ENCODE peak calls at places on chromosomes 6 and 20, in five cellular contexts. Z is stimulated activated CD8-positive, alpha-beta memory T cell treated with anti-CD3 and anti-CD28 coated beads, Interleukin-2, amount 100 ng/mL, for 1 hour; E is EL; G is fibroblast of the conjunctiva; V is heart right ventricle. T is an unnamed sample.

GRCh38 chr6:29813809-29814208 is 13.8 kb upstream of the HLA-G start:
- DNase-seq in Z (no peak), E (peak), G (no peak), V (no peak), T (no peak)

GRCh38 chr20:44909872-44910689 is at the start of gene PABPC1L:
- DNase-seq in Z (peak), E (peak), G (peak), V (peak), T (peak)

GRCh38 chr20:59938221-59938620 is 1.9 kb downstream of the PPP1R3D start:
- DNase-seq in Z (no peak), E (peak), G (no peak), V (no peak), T (no peak)

GRCh38 chr6:144311361-144311760 is 26.2 kb downstream of the UTRN start:
- DNase-seq in Z (no peak), E (no peak), G (no peak), V (no peak), T (no peak)

GRCh38 chr6:70520575-70520974 is 46.2 kb upstream of the SDHAF4 start:
- DNase-seq in Z (no peak), E (no peak), G (peak), V (no peak), T (no peak)

GRCh38 chr6:64254558-64254957 is 619.0 kb downstream of the PHF3 start:
- DNase-seq in Z (no peak), E (no peak), G (no peak), V (no peak), T (no peak)

GRCh38 chr20:36538026-36538764 is 3.1 kb upstream of the MYL9 start:
- DNase-seq in Z (no peak), E (no peak), G (peak), V (no peak), T (no peak)

GRCh38 chr6:19417713-19418112 is 419.5 kb upstream of the ID4 start:
- DNase-seq in Z (no peak), E (peak), G (no peak), V (no peak), T (no peak)

GRCh38 chr6:154857529-154857928 is 124.3 kb downstream of the SCAF8 start:
- DNase-seq in Z (no peak), E (no peak), G (no peak), V (no peak), T (no peak)

GRCh38 chr6:92647630-92648029 is 771.7 kb downstream of the EPHA7 start:
- DNase-seq in Z (no peak), E (no peak), G (no peak), V (no peak), T (no peak)

GRCh38 chr20:14848806-14849205 is 511.4 kb upstream of the FLRT3 start:
- DNase-seq in Z (no peak), E (no peak), G (no peak), V (no peak), T (no peak)

GRCh38 chr6:50591135-50591534 is 122.2 kb upstream of the TFAP2D start:
- DNase-seq in Z (no peak), E (no peak), G (no peak), V (no peak), T (no peak)

GRCh38 chr6:132204606-132205005 is 196.7 kb downstream of the MOXD1 start:
- DNase-seq in Z (no peak), E (peak), G (no peak), V (no peak), T (no peak)

GRCh38 chr6:1678966-1679690 is 69.4 kb downstream of the FOXC1 start:
- DNase-seq in Z (no peak), E (no peak), G (no peak), V (no peak), T (no peak)

GRCh38 chr20:25525857-25526256 is 59.5 kb downstream of the NINL start:
- DNase-seq in Z (no peak), E (peak), G (peak), V (no peak), T (no peak)

GRCh38 chr6:35302604-35303218 is 5.1 kb downstream of the DEF6 start:
- DNase-seq in Z (peak), E (peak), G (no peak), V (peak), T (peak)

GRCh38 chr6:158033751-158034702 is 52.4 kb downstream of the SYNJ2 start:
- DNase-seq in Z (no peak), E (no peak), G (no peak), V (no peak), T (no peak)

GRCh38 chr6:39404312-39404711 is 81.8 kb upstream of the KCNK16 start:
- DNase-seq in Z (no peak), E (no peak), G (no peak), V (no peak), T (no peak)

GRCh38 chr6:167420858-167421766 is 96.2 kb downstream of the TTLL2 start:
- DNase-seq in Z (no peak), E (no peak), G (no peak), V (no peak), T (no peak)

GRCh38 chr20:62303327-62304226 is 780 bp downstream of the ADRM1 start:
- DNase-seq in Z (no peak), E (peak), G (no peak), V (no peak), T (no peak)

GRCh38 chr6:27238010-27238983 is 9.2 kb upstream of the PRSS16 start:
- DNase-seq in Z (no peak), E (peak), G (no peak), V (no peak), T (no peak)

GRCh38 chr6:157266274-157267101 is 56.8 kb downstream of the TMEM242 start:
- DNase-seq in Z (no peak), E (no peak), G (no peak), V (no peak), T (no peak)

GRCh38 chr20:49696594-49696993 is 17.1 kb downstream of the B4GALT5 start:
- DNase-seq in Z (no peak), E (no peak), G (no peak), V (no peak), T (no peak)

GRCh38 chr20:47159166-47159565 is 197.3 kb downstream of the ZMYND8 start:
- DNase-seq in Z (no peak), E (no peak), G (no peak), V (no peak), T (no peak)

GRCh38 chr6:53741417-53741816 is 53.4 kb upstream of the LRRC1 start:
- DNase-seq in Z (no peak), E (no peak), G (no peak), V (no peak), T (no peak)

GRCh38 chr6:20202070-20202658 is 10.1 kb downstream of the MBOAT1 start:
- DNase-seq in Z (no peak), E (peak), G (peak), V (no peak), T (no peak)

GRCh38 chr20:31565699-31566331 is 39.3 kb upstream of the ID1 start:
- DNase-seq in Z (no peak), E (no peak), G (no peak), V (no peak), T (no peak)

GRCh38 chr6:37906121-37906520 is 86.6 kb downstream of the ZFAND3 start:
- DNase-seq in Z (no peak), E (peak), G (no peak), V (no peak), T (no peak)

GRCh38 chr6:109491207-109491938 is 8.4 kb upstream of the ZBTB24 start:
- DNase-seq in Z (no peak), E (no peak), G (no peak), V (no peak), T (no peak)

GRCh38 chr6:56864171-56864616 is 90.7 kb upstream of the BEND6 start:
- DNase-seq in Z (no peak), E (peak), G (no peak), V (no peak), T (no peak)

GRCh38 chr6:132330759-132331158 is 70.5 kb downstream of the MOXD1 start:
- DNase-seq in Z (no peak), E (no peak), G (no peak), V (no peak), T (no peak)

GRCh38 chr6:105545947-105546710 is 143.2 kb upstream of the PREP start:
- DNase-seq in Z (no peak), E (peak), G (peak), V (no peak), T (no peak)

GRCh38 chr6:56913276-56914138 is 41.4 kb upstream of the BEND6 start:
- DNase-seq in Z (no peak), E (no peak), G (no peak), V (no peak), T (no peak)

GRCh38 chr6:117351521-117351920 is 74.2 kb downstream of the ROS1 start:
- DNase-seq in Z (no peak), E (no peak), G (no peak), V (no peak), T (no peak)

GRCh38 chr20:51331466-51331865 is 211.1 kb downstream of the NFATC2 start:
- DNase-seq in Z (no peak), E (no peak), G (no peak), V (no peak), T (no peak)

GRCh38 chr6:2881358-2881885 is 21.7 kb downstream of the SERPINB9 start:
- DNase-seq in Z (no peak), E (no peak), G (no peak), V (no peak), T (no peak)

GRCh38 chr6:148166339-148166949 is 176.2 kb upstream of the SASH1 start:
- DNase-seq in Z (no peak), E (peak), G (peak), V (no peak), T (no peak)

GRCh38 chr20:50017160-50017559 is 34.4 kb downstream of the SNAI1 start:
- DNase-seq in Z (no peak), E (no peak), G (no peak), V (no peak), T (no peak)

GRCh38 chr20:25279403-25279802 is 31.5 kb downstream of the PYGB start:
- DNase-seq in Z (no peak), E (no peak), G (no peak), V (no peak), T (no peak)

GRCh38 chr6:51959744-51960383 is 127.5 kb downstream of the PKHD1 start:
- DNase-seq in Z (no peak), E (peak), G (peak), V (peak), T (no peak)